ENCODE peak calls at places on chromosomes 16 and 17, in eight cellular contexts. One of them, this sample, is unnamed.

GRCh38 chr17:17769869-17770361 is 66.9 kb downstream of the SREBF1 start:
- DNase-seq in fibroblast of the aortic adventitia: no peak
- DNase-seq in D721Med: no peak
- DNase-seq in PC-3: no peak
- DNase-seq in GM12878: no peak
- DNase-seq in cardiac muscle cell: no peak
- DNase-seq in testis: no peak
- DNase-seq in fibroblast of lung: no peak
- DNase-seq in this sample: no peak

GRCh38 chr17:29111816-29112499 is 68.2 kb downstream of the MYO18A start:
- DNase-seq in PC-3: peak; percentile 60
- DNase-seq in cardiac muscle cell: peak; percentile 77
- DNase-seq in fibroblast of lung: peak; percentile 49
- DNase-seq in D721Med: peak; percentile 70
- DNase-seq in fibroblast of the aortic adventitia: peak; percentile 69
- DNase-seq in GM12878: no peak
- DNase-seq in testis: peak; percentile 66
- DNase-seq in this sample: peak; percentile 78

GRCh38 chr16:85912271-85912974 is 13.5 kb downstream of the IRF8 start:
- DNase-seq in D721Med: no peak
- DNase-seq in PC-3: no peak
- DNase-seq in fibroblast of the aortic adventitia: peak; percentile 96
- DNase-seq in cardiac muscle cell: peak; percentile 99
- DNase-seq in fibroblast of lung: peak; percentile 84
- DNase-seq in GM12878: no peak
- DNase-seq in testis: peak; percentile 70
- DNase-seq in this sample: peak; percentile 64

GRCh38 chr16:22109258-22109898 is 17.0 kb downstream of the VWA3A start:
- DNase-seq in GM12878: no peak
- DNase-seq in D721Med: no peak
- DNase-seq in fibroblast of the aortic adventitia: no peak
- DNase-seq in fibroblast of lung: no peak
- DNase-seq in testis: no peak
- DNase-seq in cardiac muscle cell: no peak
- DNase-seq in PC-3: no peak
- DNase-seq in this sample: no peak

GRCh38 chr17:79902146-79902791 is 63.0 kb upstream of the CBX4 start:
- DNase-seq in fibroblast of lung: no peak
- DNase-seq in D721Med: no peak
- DNase-seq in cardiac muscle cell: no peak
- DNase-seq in testis: no peak
- DNase-seq in PC-3: no peak
- DNase-seq in GM12878: no peak
- DNase-seq in fibroblast of the aortic adventitia: no peak
- DNase-seq in this sample: no peak

GRCh38 chr17:10144456-10144855 is 54.0 kb downstream of the GAS7 start:
- DNase-seq in D721Med: no peak
- DNase-seq in fibroblast of lung: no peak
- DNase-seq in cardiac muscle cell: peak; percentile 51
- DNase-seq in fibroblast of the aortic adventitia: no peak
- DNase-seq in testis: no peak
- DNase-seq in PC-3: no peak
- DNase-seq in GM12878: no peak
- DNase-seq in this sample: no peak

GRCh38 chr17:29589524-29590260 is at the start of gene GIT1:
- DNase-seq in fibroblast of the aortic adventitia: peak; percentile 71
- DNase-seq in fibroblast of lung: peak; percentile 79
- DNase-seq in GM12878: no peak
- DNase-seq in PC-3: peak; percentile 85
- DNase-seq in cardiac muscle cell: peak; percentile 91
- DNase-seq in testis: peak; percentile 91
- DNase-seq in D721Med: peak; percentile 87
- DNase-seq in this sample: peak; percentile 76

GRCh38 chr16:62201911-62202310 is 165.7 kb upstream of the CDH8 start:
- DNase-seq in D721Med: no peak
- DNase-seq in cardiac muscle cell: no peak
- DNase-seq in GM12878: no peak
- DNase-seq in fibroblast of lung: no peak
- DNase-seq in fibroblast of the aortic adventitia: no peak
- DNase-seq in PC-3: no peak
- DNase-seq in testis: peak; percentile 46
- DNase-seq in this sample: no peak

GRCh38 chr17:38428643-38429371 is 543 bp downstream of the ARHGAP23 start:
- DNase-seq in fibroblast of the aortic adventitia: peak; percentile 61
- DNase-seq in D721Med: no peak
- DNase-seq in fibroblast of lung: peak; percentile 60
- DNase-seq in cardiac muscle cell: peak; percentile 55
- DNase-seq in PC-3: peak; percentile 31
- DNase-seq in testis: no peak
- DNase-seq in GM12878: no peak
- DNase-seq in this sample: peak; percentile 78

GRCh38 chr16:66293932-66294331 is 72.6 kb upstream of the CDH5 start:
- DNase-seq in GM12878: no peak
- DNase-seq in PC-3: no peak
- DNase-seq in cardiac muscle cell: no peak
- DNase-seq in D721Med: no peak
- DNase-seq in fibroblast of the aortic adventitia: no peak
- DNase-seq in fibroblast of lung: no peak
- DNase-seq in testis: no peak
- DNase-seq in this sample: no peak

GRCh38 chr16:29819506-29819905 is 756 bp upstream of the MVP start:
- DNase-seq in D721Med: no peak
- DNase-seq in GM12878: no peak
- DNase-seq in testis: peak; percentile 58
- DNase-seq in PC-3: no peak
- DNase-seq in fibroblast of the aortic adventitia: no peak
- DNase-seq in cardiac muscle cell: no peak
- DNase-seq in fibroblast of lung: no peak
- DNase-seq in this sample: no peak

GRCh38 chr17:8057691-8058114 is 18.8 kb downstream of the ALOX15B start:
- DNase-seq in fibroblast of lung: peak; percentile 67
- DNase-seq in cardiac muscle cell: peak; percentile 90
- DNase-seq in testis: peak; percentile 69
- DNase-seq in D721Med: peak; percentile 62
- DNase-seq in PC-3: peak; percentile 94
- DNase-seq in GM12878: peak; percentile 45
- DNase-seq in fibroblast of the aortic adventitia: peak; percentile 84
- DNase-seq in this sample: peak; percentile 72

DNA sequence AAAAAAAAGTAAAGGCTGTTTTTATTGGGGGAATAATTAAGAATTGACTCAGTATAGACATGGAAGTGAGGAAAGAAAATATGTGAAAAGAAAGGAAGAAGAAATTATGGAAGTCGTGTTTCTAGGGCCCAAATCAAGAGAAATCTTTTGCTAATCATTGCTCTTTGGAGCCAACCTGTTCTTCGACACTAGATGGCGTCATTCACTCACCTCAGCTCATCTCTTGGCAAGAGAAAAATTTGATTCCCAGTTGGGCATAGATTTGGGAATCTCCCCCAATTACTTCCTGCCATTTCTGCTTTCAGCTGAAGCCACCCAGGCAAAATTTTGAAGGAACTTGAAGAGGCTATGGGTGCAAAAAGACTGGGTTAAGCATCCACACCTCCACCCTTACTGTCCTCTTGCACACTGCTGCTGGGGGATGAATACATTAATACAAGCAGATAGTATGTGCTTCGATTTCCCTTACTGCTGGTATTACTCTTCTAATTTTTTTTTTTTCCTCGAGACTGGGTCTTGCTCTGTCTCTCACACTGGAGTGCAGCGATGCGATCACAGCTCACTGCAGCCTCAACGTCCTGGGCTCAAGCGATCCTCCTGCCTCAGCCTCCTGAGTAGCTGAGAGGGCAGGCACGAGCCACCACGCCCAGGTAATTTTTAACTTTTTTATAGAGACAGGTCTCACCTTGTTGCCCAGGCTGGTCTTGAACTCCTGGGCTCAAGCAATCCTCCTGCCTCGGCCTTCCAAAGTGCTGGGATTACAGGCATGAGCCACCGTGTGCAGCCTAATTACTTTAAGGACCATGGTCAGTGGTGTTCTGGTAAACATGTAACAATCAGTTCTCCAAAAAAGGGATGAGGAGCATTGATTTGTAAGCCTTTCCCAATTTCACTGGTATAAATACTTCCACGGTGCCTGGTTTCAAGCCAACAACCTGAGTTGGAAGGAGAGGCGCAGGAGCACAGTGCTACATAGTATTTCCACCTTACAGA is 13.5 kb downstream of the PSMD7 start:
- DNase-seq in testis: peak; percentile 46
- DNase-seq in PC-3: peak; percentile 55
- DNase-seq in GM12878: no peak
- DNase-seq in fibroblast of the aortic adventitia: peak; percentile 67
- DNase-seq in cardiac muscle cell: peak; percentile 70
- DNase-seq in D721Med: peak; percentile 29
- DNase-seq in fibroblast of lung: peak; percentile 44
- DNase-seq in this sample: peak; percentile 47
- TF ChIP-seq CTCF in testis: peak; percentile 68
- TF ChIP-seq CTCF in PC-3: peak; percentile 70
- TF ChIP-seq CTCF in GM12878: peak; percentile 82
- TF ChIP-seq CTCF in fibroblast of the aortic adventitia: peak; percentile 75
- TF ChIP-seq CTCF in cardiac muscle cell: peak; percentile 72
- TF ChIP-seq CTCF in D721Med: peak; percentile 83
- TF ChIP-seq CTCF in fibroblast of lung: peak; percentile 72
- TF ChIP-seq CTCF in this sample: peak; percentile 81

GRCh38 chr17:81911277-81911961 is at the start of gene PCYT2:
- DNase-seq in D721Med: peak; percentile 100
- DNase-seq in testis: peak; percentile 94
- DNase-seq in fibroblast of lung: peak; percentile 74
- DNase-seq in cardiac muscle cell: peak; percentile 89
- DNase-seq in GM12878: peak; percentile 45
- DNase-seq in PC-3: peak; percentile 90
- DNase-seq in fibroblast of the aortic adventitia: peak; percentile 77
- DNase-seq in this sample: peak; percentile 94
- TF ChIP-seq CTCF in D721Med: no peak
- TF ChIP-seq CTCF in testis: no peak
- TF ChIP-seq CTCF in fibroblast of lung: no peak
- TF ChIP-seq CTCF in cardiac muscle cell: no peak
- TF ChIP-seq CTCF in GM12878: no peak
- TF ChIP-seq CTCF in PC-3: peak; percentile 34
- TF ChIP-seq CTCF in fibroblast of the aortic adventitia: no peak
- TF ChIP-seq CTCF in this sample: no peak

GRCh38 chr17:64295146-64295545 is 32.1 kb upstream of the TEX2 start:
- DNase-seq in testis: no peak
- DNase-seq in D721Med: no peak
- DNase-seq in fibroblast of the aortic adventitia: no peak
- DNase-seq in cardiac muscle cell: no peak
- DNase-seq in PC-3: no peak
- DNase-seq in GM12878: no peak
- DNase-seq in fibroblast of lung: no peak
- DNase-seq in this sample: peak; percentile 25

GRCh38 chr17:64289652-64290051 is 26.6 kb upstream of the TEX2 start:
- DNase-seq in fibroblast of lung: no peak
- DNase-seq in D721Med: no peak
- DNase-seq in testis: no peak
- DNase-seq in cardiac muscle cell: no peak
- DNase-seq in fibroblast of the aortic adventitia: no peak
- DNase-seq in GM12878: no peak
- DNase-seq in PC-3: no peak
- DNase-seq in this sample: no peak

GRCh38 chr17:64296246-64296645 is 33.2 kb upstream of the TEX2 start:
- DNase-seq in fibroblast of lung: no peak
- DNase-seq in cardiac muscle cell: no peak
- DNase-seq in D721Med: no peak
- DNase-seq in GM12878: no peak
- DNase-seq in testis: no peak
- DNase-seq in PC-3: no peak
- DNase-seq in fibroblast of the aortic adventitia: no peak
- DNase-seq in this sample: no peak

GRCh38 chr17:64291268-64291851 is 28.3 kb upstream of the TEX2 start:
- DNase-seq in fibroblast of lung: no peak
- DNase-seq in GM12878: no peak
- DNase-seq in cardiac muscle cell: no peak
- DNase-seq in D721Med: no peak
- DNase-seq in testis: peak; percentile 32
- DNase-seq in PC-3: peak; percentile 43
- DNase-seq in fibroblast of the aortic adventitia: no peak
- DNase-seq in this sample: no peak
- TF ChIP-seq CTCF in fibroblast of lung: peak; percentile 43
- TF ChIP-seq CTCF in GM12878: peak; percentile 65
- TF ChIP-seq CTCF in cardiac muscle cell: peak; percentile 28
- TF ChIP-seq CTCF in D721Med: peak; percentile 44
- TF ChIP-seq CTCF in testis: no peak
- TF ChIP-seq CTCF in PC-3: peak; percentile 71
- TF ChIP-seq CTCF in fibroblast of the aortic adventitia: peak; percentile 46
- TF ChIP-seq CTCF in this sample: no peak

GRCh38 chr17:50831430-50832064 is 3.8 kb upstream of the WFIKKN2 start:
- DNase-seq in PC-3: no peak
- DNase-seq in testis: no peak
- DNase-seq in cardiac muscle cell: peak; percentile 68
- DNase-seq in GM12878: no peak
- DNase-seq in fibroblast of the aortic adventitia: peak; percentile 37
- DNase-seq in fibroblast of lung: no peak
- DNase-seq in D721Med: no peak
- DNase-seq in this sample: no peak

GRCh38 chr17:50830994-50831393 is 4.4 kb upstream of the WFIKKN2 start:
- DNase-seq in D721Med: no peak
- DNase-seq in cardiac muscle cell: no peak
- DNase-seq in GM12878: no peak
- DNase-seq in PC-3: no peak
- DNase-seq in fibroblast of lung: no peak
- DNase-seq in testis: no peak
- DNase-seq in fibroblast of the aortic adventitia: no peak
- DNase-seq in this sample: no peak

GRCh38 chr17:50830298-50830697 is 5.1 kb upstream of the WFIKKN2 start:
- DNase-seq in fibroblast of lung: no peak
- DNase-seq in D721Med: no peak
- DNase-seq in fibroblast of the aortic adventitia: peak; percentile 30
- DNase-seq in GM12878: no peak
- DNase-seq in testis: no peak
- DNase-seq in cardiac muscle cell: peak; percentile 28
- DNase-seq in PC-3: no peak
- DNase-seq in this sample: no peak

GRCh38 chr17:50829336-50829735 is 6.0 kb upstream of the WFIKKN2 start:
- DNase-seq in fibroblast of lung: no peak
- DNase-seq in D721Med: no peak
- DNase-seq in testis: no peak
- DNase-seq in PC-3: no peak
- DNase-seq in fibroblast of the aortic adventitia: no peak
- DNase-seq in GM12878: no peak
- DNase-seq in cardiac muscle cell: no peak
- DNase-seq in this sample: no peak

DNA sequence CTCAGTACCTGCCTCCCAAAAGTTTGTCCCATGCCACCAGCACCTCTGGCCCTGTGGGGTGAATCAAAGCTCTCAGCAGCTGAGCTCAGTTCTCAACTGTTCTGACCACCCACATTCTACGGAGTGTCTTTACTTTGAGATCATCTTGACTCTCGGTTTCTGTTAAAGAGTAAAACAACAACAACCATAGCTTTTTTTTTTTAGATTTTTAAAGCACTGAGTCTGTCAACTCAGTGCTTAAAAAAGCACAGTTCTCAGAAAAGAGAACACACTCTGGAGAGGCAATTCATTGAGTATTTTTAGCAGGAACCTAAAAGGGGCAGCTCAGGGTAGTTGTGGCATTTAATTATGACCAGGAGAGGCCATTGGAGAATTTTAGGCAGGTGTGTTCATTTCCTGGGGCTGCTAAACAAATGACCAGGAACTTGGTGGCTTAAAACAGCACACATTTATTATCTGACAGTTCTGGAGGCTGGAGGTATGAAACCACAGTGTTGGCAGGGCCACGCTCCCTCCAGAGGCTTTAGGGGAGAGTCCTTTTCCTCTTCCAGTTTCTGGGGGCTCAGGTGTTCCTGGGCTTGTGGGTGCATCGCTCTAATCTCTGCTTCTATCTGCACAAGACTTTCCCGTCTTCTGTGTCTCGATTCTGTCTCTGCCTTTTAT is 6.7 kb upstream of the WFIKKN2 start:
- DNase-seq in fibroblast of the aortic adventitia: no peak
- DNase-seq in cardiac muscle cell: no peak
- DNase-seq in GM12878: peak; percentile 35
- DNase-seq in testis: no peak
- DNase-seq in D721Med: no peak
- DNase-seq in fibroblast of lung: no peak
- DNase-seq in PC-3: no peak
- DNase-seq in this sample: no peak
- TF ChIP-seq CTCF in fibroblast of the aortic adventitia: no peak
- TF ChIP-seq CTCF in cardiac muscle cell: no peak
- TF ChIP-seq CTCF in GM12878: no peak
- TF ChIP-seq CTCF in testis: no peak
- TF ChIP-seq CTCF in D721Med: no peak
- TF ChIP-seq CTCF in fibroblast of lung: no peak
- TF ChIP-seq CTCF in PC-3: no peak
- TF ChIP-seq CTCF in this sample: no peak